ENCODE peak calls at places on chromosomes 7 and 10, in ten cellular contexts. V, N, I, L, S, B, W, Z, T and M are unnamed samples. For H3K4me1, the result is how much of the 10 kb centered on the place peaks cover.

GRCh38 chr10:5812283-5813090 is 747 bp downstream of the GDI2 start:
- DNase-seq in L (peak), Z (peak), W (peak), B (no peak), I (peak), N (peak), V (peak), S (peak), T (no peak), M (peak)

GRCh38 chr7:93044147-93044810 is 73.5 kb downstream of the SAMD9 start:
- DNase-seq in Z (no peak), I (no peak), B (no peak), L (no peak), V (no peak), S (no peak), W (no peak), T (no peak), N (no peak), M (no peak)

GRCh38 chr7:129095258-129095657 is 40.3 kb upstream of the TNPO3 start:
- DNase-seq in L (no peak), B (no peak), I (no peak), V (no peak), W (no peak), N (no peak), S (no peak), Z (no peak), T (no peak), M (no peak)

GRCh38 chr10:77186936-77187335 is 450.7 kb downstream of the KCNMA1 start:
- DNase-seq in S (no peak), Z (no peak), B (no peak), L (no peak), V (no peak), W (no peak), I (no peak), T (no peak), N (no peak), M (no peak)

GRCh38 chr7:151756076-151756731 is 120.7 kb downstream of the PRKAG2 start:
- DNase-seq in S (no peak), W (no peak), B (no peak), I (no peak), T (no peak), V (peak), N (peak), Z (no peak), L (no peak), M (no peak)

GRCh38 chr10:107022600-107023354 is 141.7 kb downstream of the SORCS1 start:
- DNase-seq in S (no peak), V (no peak), I (no peak), W (peak), T (no peak), B (no peak), N (no peak), L (no peak), Z (no peak), M (no peak)

GRCh38 chr7:146002008-146002407 is 114.6 kb upstream of the CNTNAP2 start:
- DNase-seq in V (no peak), W (no peak), L (no peak), S (no peak), B (no peak), T (no peak), N (no peak), Z (no peak), I (no peak), M (no peak)

GRCh38 chr7:155191901-155192478 is 105.7 kb upstream of the INSIG1 start:
- DNase-seq in N (no peak), B (no peak), W (no peak), I (no peak), Z (no peak), T (no peak), S (no peak), L (no peak), V (no peak), M (no peak)

GRCh38 chr7:102232686-102233286 is 53.9 kb upstream of the SH2B2 start:
- DNase-seq in V (no peak), W (no peak), L (no peak), N (no peak), S (no peak), I (no peak), Z (no peak), T (no peak), B (no peak), M (no peak)

GRCh38 chr7:106281127-106281526 is 3.7 kb downstream of the NAMPT start:
- DNase-seq in L (no peak), S (no peak), Z (no peak), N (no peak), B (no peak), T (no peak), W (no peak), I (no peak), V (no peak), M (no peak)

GRCh38 chr7:106282852-106283251 is 1.9 kb downstream of the NAMPT start:
- DNase-seq in L (no peak), V (no peak), I (no peak), B (no peak), Z (no peak), W (no peak), N (no peak), T (no peak), S (no peak), M (no peak)

GRCh38 chr7:106283501-106283830 is 1.3 kb downstream of the NAMPT start:
- DNase-seq in T (no peak), L (no peak), B (no peak), I (no peak), Z (no peak), S (no peak), W (no peak), V (no peak), N (no peak), M (no peak)

GRCh38 chr7:106281919-106282318 is 2.9 kb downstream of the NAMPT start:
- DNase-seq in V (no peak), Z (no peak), S (no peak), L (no peak), W (no peak), B (no peak), N (no peak), T (no peak), I (no peak), M (no peak)

GRCh38 chr7:106282374-106282773 is 2.4 kb downstream of the NAMPT start:
- DNase-seq in Z (no peak), I (no peak), N (no peak), S (no peak), B (no peak), L (no peak), T (no peak), V (no peak), W (no peak), M (no peak)
- TF ChIP-seq POLR2A in Z (no peak), I (no peak), N (no peak), S (no peak), B (no peak), L (no peak), T (no peak), V (no peak), W (no peak), M (no peak)

GRCh38 chr7:136308230-136308629 is 331.1 kb upstream of the MTPN start:
- DNase-seq in N (no peak), S (no peak), B (no peak), L (no peak), T (no peak), Z (no peak), V (no peak), I (no peak), W (no peak), M (no peak)
- H3K4me1 ChIP-seq in N (under half), S (under half), B (under half), L (under half), T (under half), Z (under half), V (under half), I (under half), W (under half), M (under half)

DNA sequence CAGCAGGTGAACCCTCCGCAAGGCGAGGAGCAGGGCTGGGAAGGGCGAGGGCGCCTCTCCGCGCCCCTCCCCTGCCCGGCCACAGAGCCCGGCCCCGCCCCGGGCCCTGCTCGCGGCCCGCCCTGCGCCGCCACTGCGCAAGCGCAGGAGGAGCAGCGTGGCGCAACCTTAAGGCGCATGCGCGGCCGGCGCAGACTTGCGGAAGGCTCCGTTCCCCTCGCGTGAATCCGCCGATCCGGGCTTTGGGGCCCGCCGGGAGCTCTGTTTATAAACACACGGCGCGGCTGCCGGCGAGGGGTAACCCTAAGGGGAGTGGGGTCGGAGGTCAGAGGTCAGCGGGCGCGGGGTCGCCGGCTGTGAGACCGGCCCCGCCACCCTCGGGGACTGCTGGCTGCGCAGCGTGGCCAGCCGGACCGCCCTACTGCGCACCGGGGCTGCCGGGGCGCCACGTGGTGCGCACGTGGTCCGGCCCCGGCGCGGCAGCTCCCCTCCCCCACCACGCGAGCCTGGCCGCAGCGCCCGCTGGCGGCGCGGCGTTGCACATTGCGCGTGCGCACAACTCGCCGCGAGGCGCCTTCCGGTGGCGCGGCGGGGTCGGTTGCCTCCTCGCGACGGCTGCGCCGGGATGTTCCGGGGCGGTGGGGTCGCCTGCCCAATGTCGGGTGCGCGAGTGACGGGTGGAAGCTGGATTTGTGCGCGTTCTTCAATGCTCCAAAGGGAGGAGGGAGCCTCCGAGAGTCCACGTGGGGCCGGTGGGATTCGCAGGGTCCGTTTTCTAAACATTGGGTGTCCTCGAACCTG is 40.2 kb upstream of the FOXK1 start:
- DNase-seq in L (peak), T (peak), N (peak), Z (peak), S (peak), I (peak), V (peak), W (peak), B (peak), M (peak)
- TF ChIP-seq POLR2A in L (peak), T (peak), N (peak), Z (peak), S (no peak), I (peak), V (peak), W (peak), B (no peak), M (peak)

DNA sequence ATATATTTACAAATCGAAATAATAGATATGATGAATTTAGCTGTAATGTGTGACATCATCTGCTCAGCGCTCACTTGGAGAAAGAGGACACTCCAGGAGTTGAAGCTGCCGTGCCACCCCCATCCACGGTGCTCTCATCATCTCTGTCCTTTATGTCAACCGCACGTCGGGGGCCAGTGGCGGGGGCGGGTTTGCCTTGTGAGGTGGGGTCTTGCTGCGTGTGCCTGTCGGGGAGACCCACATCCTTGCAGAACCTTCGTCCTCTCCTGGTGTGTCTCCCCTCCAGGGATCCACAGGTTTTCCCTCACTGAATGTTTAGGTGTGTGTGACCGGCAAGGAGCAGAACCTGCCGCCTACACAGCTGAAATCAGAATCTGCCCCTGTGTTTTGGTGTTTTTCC is 71.6 kb downstream of the INPP5A start:
- DNase-seq in V (no peak), L (peak), I (peak), B (no peak), Z (no peak), T (no peak), W (no peak), S (no peak), N (no peak), M (no peak)
- H3K4me1 ChIP-seq in V (under half), L (under half), I (under half), B (under half), Z (under half), T (under half), W (under half), S (under half), N (under half), M (under half)

GRCh38 chr7:44066111-44066460 is 719 bp upstream of the PGAM2 start:
- DNase-seq in N (no peak), T (no peak), B (no peak), W (no peak), I (no peak), V (no peak), L (no peak), Z (no peak), S (no peak), M (no peak)

GRCh38 chr7:44065431-44066110 is at the start of gene PGAM2:
- DNase-seq in W (no peak), N (no peak), B (no peak), L (peak), Z (peak), V (peak), T (no peak), S (no peak), I (peak), M (no peak)

GRCh38 chr7:44066494-44067063 is 1.2 kb upstream of the PGAM2 start:
- DNase-seq in L (peak), Z (no peak), W (no peak), T (no peak), V (no peak), B (no peak), N (no peak), S (no peak), I (peak), M (no peak)

GRCh38 chr7:44068054-44068453 is 2.7 kb upstream of the PGAM2 start:
- DNase-seq in I (peak), W (no peak), B (no peak), L (peak), Z (no peak), V (no peak), T (no peak), N (no peak), S (no peak), M (no peak)

DNA sequence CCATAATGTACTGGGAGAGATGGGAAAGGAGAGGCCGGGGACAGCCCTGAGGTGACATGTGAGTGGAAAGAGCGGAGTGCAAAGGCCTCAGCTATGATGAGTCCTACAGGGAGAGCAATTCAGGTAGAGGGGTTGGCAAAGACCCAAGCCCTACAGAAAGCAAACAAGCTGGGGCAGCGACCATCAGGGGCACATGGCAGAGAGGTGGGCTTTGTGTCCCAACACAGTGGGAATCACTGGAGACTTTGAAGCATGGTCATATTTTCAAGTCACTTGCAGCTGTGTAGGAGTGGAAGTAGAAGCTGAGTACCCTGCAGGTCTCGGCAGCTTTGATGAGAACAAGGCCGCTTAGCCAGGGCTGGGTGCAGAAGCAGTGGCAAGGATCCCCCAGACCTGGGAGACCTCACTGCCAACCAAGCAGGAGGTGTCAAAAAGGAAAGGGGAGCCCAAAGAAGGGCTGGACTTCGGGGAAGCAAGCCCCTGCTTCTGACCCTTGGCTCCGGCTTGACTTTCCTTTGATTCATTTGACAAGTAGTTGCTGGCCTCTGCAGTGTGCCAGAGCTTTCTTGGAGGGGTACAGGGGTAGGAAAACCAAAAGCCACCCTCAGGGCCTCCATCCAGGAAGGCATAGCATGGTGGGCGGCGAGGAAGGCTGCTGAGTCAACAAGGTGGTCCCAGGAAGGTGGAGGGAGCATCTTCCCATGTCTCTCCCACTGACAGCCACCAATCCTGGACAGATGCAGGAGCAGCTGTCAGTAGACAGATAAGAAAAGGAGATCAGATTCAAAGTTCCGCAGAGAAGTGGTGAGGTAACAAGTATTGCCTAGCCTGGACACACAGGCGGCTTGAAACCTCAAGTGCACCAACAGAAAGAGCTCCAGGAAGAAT is 1.9 kb upstream of the PGAM2 start:
- DNase-seq in W (no peak), V (no peak), Z (no peak), N (no peak), I (peak), L (peak), B (no peak), T (no peak), S (no peak), M (no peak)
- TF ChIP-seq POLR2A in W (peak), V (no peak), Z (no peak), N (no peak), I (no peak), L (no peak), B (no peak), T (no peak), S (no peak), M (no peak)

GRCh38 chr10:13998090-13998838 is 332.5 kb downstream of the FRMD4A start:
- DNase-seq in Z (no peak), S (no peak), N (no peak), L (no peak), I (no peak), W (no peak), B (no peak), V (no peak), T (no peak), M (no peak)
- H3K4me1 ChIP-seq in Z (under half), S (under half), N (under half), L (under half), I (under half), W (under half), B (under half), V (under half), T (under half), M (under half)

DNA sequence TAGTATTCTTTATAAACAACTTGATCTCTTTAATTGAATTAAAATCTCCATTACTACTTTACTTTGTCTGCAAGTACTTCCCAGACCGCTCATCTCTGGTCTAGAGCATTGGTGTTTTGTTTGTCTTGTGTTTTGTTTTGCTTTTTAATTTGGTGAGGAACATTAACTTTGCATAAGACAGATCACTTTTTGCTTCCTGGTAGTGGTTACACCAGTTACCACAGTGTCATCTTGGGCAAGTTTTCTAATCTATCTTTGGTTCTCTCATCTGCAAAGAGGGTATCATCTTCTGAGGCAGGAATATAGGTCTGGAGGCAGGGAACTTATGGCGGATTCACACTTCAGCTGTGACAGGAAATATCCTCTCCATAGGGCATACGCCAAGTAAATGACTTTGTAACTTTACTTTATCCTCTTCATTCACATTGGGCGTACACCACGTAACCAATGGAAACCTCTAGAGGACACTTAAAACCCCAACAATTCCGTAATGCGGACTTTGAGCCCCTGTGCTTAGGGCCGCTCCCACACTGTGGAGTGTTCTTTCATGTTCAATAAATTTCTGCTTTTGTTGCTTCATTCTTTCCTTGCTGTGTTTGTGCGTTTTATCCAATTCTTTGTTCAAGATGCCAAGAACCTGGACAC is 83.1 kb upstream of the JAZF1 start:
- DNase-seq in I (no peak), T (no peak), W (no peak), L (no peak), S (no peak), N (no peak), V (no peak), B (no peak), Z (no peak), M (no peak)
- TF ChIP-seq POLR2A in I (no peak), T (no peak), W (no peak), L (no peak), S (no peak), N (no peak), V (no peak), B (no peak), Z (no peak), M (no peak)